ENCODE peak calls at places on chromosomes 1 and 21, in ten cellular contexts. G is uterus; X is CD4-positive, CD25-positive, alpha-beta regulatory T cell; J is left ventricle myocardium inferior; Y is PC-9; D is HepG2; L is small intestine; O is adrenal gland; Q is ovary; F is pancreas. A is an unnamed sample. For H3K4me1 and H3K27me3, the result is how much of the 10 kb centered on the place peaks cover.

GRCh38 chr1:74596770-74597169 is 76.8 kb downstream of the ERICH3 start:
- DNase-seq in L (no peak), X (no peak), G (no peak), D (no peak), F (no peak), O (no peak), J (no peak), Q (no peak), Y (no peak), A (no peak)

GRCh38 chr1:232127190-232127589 is 500.6 kb downstream of the DISC1 start:
- DNase-seq in D (no peak), J (no peak), G (no peak), O (no peak), Y (peak), Q (no peak), L (no peak), F (no peak), X (no peak), A (no peak)

GRCh38 chr1:182615468-182616129 is 11.4 kb upstream of the RGS16 start:
- DNase-seq in D (no peak), X (peak), J (peak), Q (peak), G (peak), Y (no peak), L (no peak), O (no peak), F (no peak), A (peak)

GRCh38 chr1:232423591-232423990 is 206.3 kb downstream of the SIPA1L2 start:
- DNase-seq in Q (no peak), J (no peak), F (no peak), D (no peak), L (no peak), O (no peak), X (no peak), Y (no peak), G (no peak), A (no peak)

GRCh38 chr1:160400284-160400645 is at the start of gene VANGL2:
- DNase-seq in D (no peak), G (peak), L (peak), Q (peak), O (peak), X (no peak), Y (no peak), J (peak), F (peak), A (peak)

GRCh38 chr1:100627018-100627716 is 89.2 kb downstream of the GPR88 start:
- DNase-seq in Y (no peak), L (no peak), J (no peak), O (no peak), G (no peak), D (no peak), F (no peak), X (no peak), Q (no peak), A (no peak)

GRCh38 chr21:37937668-37938067 is 21.4 kb upstream of the KCNJ6 start:
- DNase-seq in Q (no peak), D (no peak), O (no peak), L (no peak), G (no peak), X (no peak), J (no peak), Y (no peak), F (no peak), A (no peak)

GRCh38 chr1:83961571-83962295 is 37.2 kb downstream of the TTLL7 start:
- DNase-seq in Y (no peak), F (no peak), J (no peak), G (no peak), L (no peak), X (no peak), O (no peak), Q (no peak), D (no peak), A (no peak)

GRCh38 chr1:94323311-94324167 is 86.2 kb upstream of the ARHGAP29 start:
- DNase-seq in Y (no peak), J (no peak), F (no peak), L (no peak), X (no peak), Q (no peak), G (no peak), O (no peak), D (no peak), A (no peak)

GRCh38 chr21:44503901-44504399 is 36.0 kb downstream of the KRTAP10-1 start:
- DNase-seq in X (no peak), F (no peak), J (no peak), D (no peak), G (no peak), O (no peak), L (no peak), Y (no peak), Q (no peak), A (no peak)

GRCh38 chr1:224430511-224431113 is 4.0 kb downstream of the WDR26 start:
- DNase-seq in G (no peak), L (peak), Q (no peak), X (peak), F (no peak), J (no peak), D (peak), Y (peak), O (peak), A (no peak)

GRCh38 chr1:241411776-241412338 is 54.9 kb upstream of the RGS7 start:
- DNase-seq in X (no peak), Q (no peak), D (no peak), O (no peak), J (no peak), Y (no peak), L (no peak), F (no peak), G (no peak), A (no peak)

GRCh38 chr21:34983680-34984086 is 65.4 kb downstream of the RUNX1 start:
- DNase-seq in D (no peak), Q (no peak), Y (no peak), O (no peak), G (no peak), F (no peak), X (no peak), L (no peak), J (no peak), A (no peak)

GRCh38 chr1:3504151-3504822 is 49.8 kb downstream of the ARHGEF16 start:
- DNase-seq in F (no peak), X (no peak), Y (peak), J (peak), L (no peak), O (no peak), G (peak), Q (no peak), D (no peak), A (peak)

GRCh38 chr1:21655748-21656147 is 13.4 kb downstream of the RAP1GAP start:
- DNase-seq in Q (no peak), G (no peak), L (no peak), Y (peak), J (no peak), X (no peak), D (peak), O (no peak), F (no peak), A (no peak)

GRCh38 chr1:43454270-43455011 is 710 bp upstream of the HYI start:
- DNase-seq in Q (peak), F (peak), X (peak), D (no peak), J (peak), L (peak), Y (peak), G (peak), O (peak), A (peak)

GRCh38 chr21:33684923-33685560 is 42.7 kb downstream of the ITSN1 start:
- DNase-seq in G (no peak), Y (no peak), X (no peak), L (peak), D (peak), Q (no peak), J (no peak), F (no peak), O (no peak), A (no peak)

GRCh38 chr1:48793863-48794262 is 17.2 kb upstream of the BEND5 start:
- DNase-seq in G (no peak), X (no peak), L (no peak), J (no peak), F (no peak), Y (no peak), O (no peak), Q (no peak), D (no peak), A (no peak)

GRCh38 chr1:154115180-154115579 is 39.7 kb downstream of the NUP210L start:
- DNase-seq in D (no peak), L (peak), F (no peak), J (no peak), Y (no peak), Q (no peak), O (no peak), X (no peak), G (no peak), A (no peak)

GRCh38 chr1:203628185-203628996 is 1.8 kb downstream of the ATP2B4 start:
- DNase-seq in J (peak), G (peak), Y (peak), F (no peak), Q (peak), D (no peak), L (no peak), X (no peak), O (peak), A (peak)

GRCh38 chr21:42111811-42112210 is 40.7 kb downstream of the UMODL1 start:
- DNase-seq in J (no peak), X (no peak), L (no peak), F (no peak), Q (no peak), D (no peak), O (no peak), Y (no peak), G (no peak), A (no peak)

GRCh38 chr1:28437924-28438699 is 67.7 kb upstream of the RCC1 start:
- DNase-seq in Q (peak), F (peak), J (peak), Y (peak), O (peak), D (peak), X (no peak), G (peak), L (peak), A (peak)
- H3K27ac ChIP-seq in Q (no peak), F (peak), J (peak), Y (peak), O (peak), D (peak), X (no peak), G (peak), L (peak), A (peak)

DNA sequence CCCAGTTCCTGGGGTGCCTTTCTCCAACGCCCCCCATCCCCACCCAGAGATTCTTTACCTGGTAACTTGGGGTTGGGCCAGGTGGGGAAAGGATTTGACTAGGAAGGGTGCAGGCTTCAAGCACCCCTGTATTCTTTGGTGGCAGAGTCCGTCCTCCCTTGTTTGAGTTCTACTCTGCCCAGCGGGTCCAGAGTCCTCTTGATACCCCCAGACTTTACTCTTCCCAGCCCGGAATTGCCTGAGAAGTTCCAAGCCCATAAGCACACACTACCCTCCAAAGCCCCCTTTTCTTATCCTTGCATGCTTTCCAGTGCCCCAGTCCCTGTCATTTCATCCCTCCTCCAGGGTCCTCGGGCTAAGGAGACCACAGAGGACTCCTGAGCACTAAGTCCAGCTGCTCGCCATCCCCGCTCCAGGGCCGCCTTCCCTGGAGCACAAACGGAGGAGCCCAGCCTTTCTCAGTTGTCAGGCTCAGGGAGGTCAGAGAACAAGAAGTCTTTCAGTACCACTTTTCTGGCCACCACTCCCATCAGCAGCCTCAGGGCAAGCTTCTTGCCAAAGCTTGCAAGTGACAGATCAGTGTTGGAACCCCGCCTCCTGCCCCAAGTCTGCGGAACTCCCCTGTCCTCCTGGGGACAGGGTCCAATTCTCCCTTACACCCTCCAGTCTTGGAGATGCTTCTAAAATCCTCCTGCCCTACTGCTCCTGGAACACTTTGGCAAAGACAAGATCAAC is 12.2 kb downstream of the SLC45A3 start:
- DNase-seq in G (no peak), L (peak), Y (peak), O (no peak), X (no peak), D (no peak), J (no peak), Q (no peak), F (no peak), A (no peak)
- H3K4me1 ChIP-seq in G (under half), L (under half), Y (half or more), O (under half), X (under half), D (half or more), J (under half), Q (under half), F (under half), A (under half)

GRCh38 chr1:90834354-90835171 is 117.5 kb upstream of the BARHL2 start:
- DNase-seq in O (no peak), L (no peak), D (no peak), F (no peak), X (no peak), G (no peak), Y (no peak), J (no peak), Q (no peak), A (no peak)
- H3K27me3 ChIP-seq in O (under half), L (under half), D (under half), F (under half), X (half or more), G (under half), Y (under half), J (half or more), Q (under half), A (under half)

DNA sequence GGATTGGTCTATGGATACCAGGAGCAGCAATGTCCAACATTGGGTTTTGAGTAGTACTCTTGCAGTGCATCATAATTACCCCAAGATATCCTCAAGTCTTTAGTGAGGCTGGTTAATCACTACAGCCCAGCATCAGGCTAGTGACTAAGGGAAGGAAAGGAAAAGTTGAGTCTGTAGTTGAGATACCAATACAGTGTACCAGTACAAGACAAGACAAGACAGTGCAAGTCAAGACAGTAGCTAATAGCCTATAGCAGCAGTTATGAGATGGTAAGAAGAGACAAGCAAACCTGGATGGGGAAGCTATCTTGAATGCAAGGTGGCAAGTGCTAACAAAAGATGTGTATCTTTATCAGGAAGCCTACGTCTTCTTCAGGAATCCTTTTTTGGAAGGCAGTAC is 13.3 kb upstream of the GNG12 start:
- DNase-seq in X (no peak), Q (no peak), J (no peak), D (no peak), F (no peak), Y (no peak), L (no peak), O (no peak), G (no peak), A (no peak)
- H3K27ac ChIP-seq in X (no peak), Q (no peak), J (no peak), D (no peak), F (no peak), Y (no peak), L (no peak), O (no peak), G (no peak), A (no peak)

GRCh38 chr1:39407889-39408640 is 83.4 kb upstream of the BMP8A start:
- DNase-seq in F (no peak), O (no peak), G (no peak), Y (no peak), D (peak), Q (no peak), L (peak), X (no peak), J (no peak), A (no peak)

GRCh38 chr1:39409055-39409816 is 82.2 kb upstream of the BMP8A start:
- DNase-seq in Y (no peak), X (no peak), J (peak), L (peak), D (peak), G (peak), Q (peak), O (no peak), F (peak), A (peak)

GRCh38 chr1:39406533-39407478 is 84.6 kb upstream of the BMP8A start:
- DNase-seq in O (no peak), D (peak), J (no peak), X (no peak), F (no peak), L (no peak), Q (no peak), Y (no peak), G (no peak), A (no peak)

GRCh38 chr1:39408641-39409054 is 82.8 kb upstream of the BMP8A start:
- DNase-seq in X (peak), G (peak), O (peak), D (peak), Y (peak), F (peak), L (peak), J (peak), Q (peak), A (peak)

GRCh38 chr1:39407496-39407888 is 83.9 kb upstream of the BMP8A start:
- DNase-seq in Y (no peak), J (no peak), X (no peak), G (no peak), O (no peak), F (no peak), L (no peak), Q (no peak), D (no peak), A (no peak)
- H3K4me1 ChIP-seq in Y (half or more), J (half or more), X (under half), G (under half), O (half or more), F (half or more), L (under half), Q (under half), D (half or more), A (under half)

DNA sequence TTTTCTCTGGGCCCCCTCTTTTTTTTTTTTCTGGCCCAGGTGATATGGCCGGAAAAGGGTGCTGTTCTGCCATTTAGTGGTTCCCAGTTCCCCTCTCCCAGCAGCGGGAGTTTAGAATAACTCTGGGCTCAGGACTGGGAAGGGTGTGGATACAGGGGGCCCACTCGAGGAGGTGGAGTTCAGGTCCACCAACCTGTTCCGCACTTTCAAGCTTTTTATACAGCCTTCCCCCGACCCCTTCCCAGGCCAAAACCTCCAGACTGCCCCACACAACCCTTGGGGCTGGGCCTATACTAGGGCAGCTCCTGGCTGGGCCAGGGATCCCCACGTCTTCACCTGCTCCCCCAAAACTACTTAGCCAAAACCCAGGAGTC is 404 bp downstream of the PLEKHG5 start:
- DNase-seq in G (no peak), J (no peak), X (no peak), Q (no peak), Y (no peak), F (no peak), L (no peak), O (no peak), D (no peak), A (no peak)
- H3K27me3 ChIP-seq in G (under half), J (under half), X (under half), Q (under half), Y (under half), F (under half), L (under half), O (under half), D (under half), A (under half)